ENCODE peak calls at places on chromosomes 5 and 9, in four cellular contexts. V is heart left ventricle, K is left lung, Y is GM12878. A is an unnamed sample.

GRCh38 chr9:135811796-135812195 is 95.5 kb downstream of the CAMSAP1 start:
- ATAC-seq in V (no peak), K (no peak), Y (no peak), A (no peak)

GRCh38 chr9:31821583-31821982 is 562.9 kb upstream of the ACO1 start:
- ATAC-seq in V (no peak), K (no peak), Y (no peak), A (no peak)

GRCh38 chr5:168042284-168043080 is 249.0 kb upstream of the WWC1 start:
- ATAC-seq in V (no peak), K (no peak), Y (no peak), A (no peak)

GRCh38 chr9:5442400-5443011 is 4.8 kb upstream of the PLGRKT start:
- ATAC-seq in V (no peak), K (peak; percentile 58), Y (no peak), A (no peak)

GRCh38 chr5:115815693-115816225 is 700 bp downstream of the CDO1 start:
- ATAC-seq in V (peak; percentile 42), K (peak; percentile 50), Y (peak; percentile 20), A (peak; percentile 32)

GRCh38 chr9:124757589-124757988 is 13.5 kb downstream of the NR6A1 start:
- ATAC-seq in V (no peak), K (peak; percentile 14), Y (no peak), A (no peak)

GRCh38 chr9:120490888-120491595 is 88.9 kb downstream of the CDK5RAP2 start:
- ATAC-seq in V (no peak), K (peak; percentile 86), Y (peak; percentile 78), A (peak; percentile 69)

GRCh38 chr5:92911851-92912250 is 669.2 kb downstream of the NR2F1-AS1 start:
- ATAC-seq in V (no peak), K (no peak), Y (no peak), A (no peak)

GRCh38 chr5:122141751-122142150 is 12.4 kb downstream of the ZNF474 start:
- ATAC-seq in V (no peak), K (no peak), Y (no peak), A (no peak)

GRCh38 chr9:122307036-122307435 is 42.4 kb downstream of the MRRF start:
- ATAC-seq in V (peak; percentile 71), K (peak; percentile 46), Y (no peak), A (peak; percentile 70)

GRCh38 chr5:537098-537497 is 12.8 kb upstream of the SLC9A3 start:
- ATAC-seq in V (no peak), K (no peak), Y (no peak), A (no peak)

GRCh38 chr5:34488984-34489383 is 167.1 kb upstream of the RAI14 start:
- ATAC-seq in V (no peak), K (no peak), Y (no peak), A (no peak)

GRCh38 chr5:97089149-97089801 is 53.1 kb downstream of the LIX1 start:
- ATAC-seq in V (no peak), K (no peak), Y (no peak), A (no peak)

GRCh38 chr5:159762921-159763320 is 153.4 kb upstream of the ADRA1B start:
- ATAC-seq in V (no peak), K (no peak), Y (no peak), A (no peak)

GRCh38 chr5:76099286-76099702 is 16.1 kb downstream of the SV2C start:
- ATAC-seq in V (no peak), K (no peak), Y (peak; percentile 93), A (no peak)

GRCh38 chr9:20511680-20512079 is 110.6 kb downstream of the MLLT3 start:
- ATAC-seq in V (no peak), K (no peak), Y (peak; percentile 29), A (no peak)

GRCh38 chr5:43017438-43017820 is 22.7 kb downstream of the ANXA2R start:
- ATAC-seq in V (peak; percentile 63), K (peak; percentile 50), Y (peak; percentile 48), A (peak; percentile 20)

GRCh38 chr5:91301459-91301858 is 81.7 kb downstream of the ARRDC3 start:
- ATAC-seq in V (peak; percentile 46), K (peak; percentile 27), Y (no peak), A (peak; percentile 45)

GRCh38 chr5:81638471-81638870 is 112.4 kb downstream of the SSBP2 start:
- ATAC-seq in V (no peak), K (no peak), Y (no peak), A (no peak)

GRCh38 chr5:176661676-176662075 is 14.4 kb downstream of the TSPAN17 start:
- ATAC-seq in V (no peak), K (no peak), Y (no peak), A (no peak)

GRCh38 chr5:176660860-176661641 is 13.8 kb downstream of the TSPAN17 start:
- ATAC-seq in V (peak; percentile 75), K (peak; percentile 85), Y (peak; percentile 89), A (peak; percentile 73)

GRCh38 chr5:176659440-176659839 is 12.2 kb downstream of the TSPAN17 start:
- ATAC-seq in V (no peak), K (no peak), Y (no peak), A (no peak)

GRCh38 chr5:176659860-176660461 is 12.7 kb downstream of the TSPAN17 start:
- ATAC-seq in V (no peak), K (no peak), Y (no peak), A (no peak)

DNA sequence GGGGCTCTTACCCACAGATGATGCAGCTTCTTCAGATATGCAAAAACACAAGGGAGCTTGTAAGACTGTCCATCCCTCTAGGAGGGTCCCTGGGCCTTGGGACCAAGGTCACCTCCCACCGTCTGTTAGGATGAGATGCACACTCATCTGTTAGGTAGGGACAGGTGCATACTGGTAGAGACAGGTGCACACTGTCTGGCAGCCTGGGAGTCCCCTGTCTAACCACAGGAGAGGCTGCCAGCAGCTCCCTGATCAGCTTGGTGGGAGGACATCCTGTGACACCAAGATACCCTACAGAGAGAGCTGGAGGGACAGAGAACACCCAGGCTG is 13.2 kb downstream of the TSPAN17 start:
- ATAC-seq in V (no peak), K (no peak), Y (peak; percentile 57), A (no peak)
- H3K4me1 ChIP-seq in V (peaks cover 31% of the 10 kb centered on the region), K (peaks cover 25% of the 10 kb centered on the region), Y (peaks cover 16% of the 10 kb centered on the region), A (no peaks in the 10 kb centered on the region)

GRCh38 chr5:147734839-147735238 is 47.7 kb downstream of the JAKMIP2 start:
- ATAC-seq in V (no peak), K (peak; percentile 62), Y (no peak), A (no peak)
- H3K4me1 ChIP-seq in V (no peaks in the 10 kb centered on the region), K (no peaks in the 10 kb centered on the region), Y (no peaks in the 10 kb centered on the region), A (no peaks in the 10 kb centered on the region)

GRCh38 chr5:7422262-7422661 is 26.3 kb downstream of the ADCY2 start:
- ATAC-seq in V (no peak), K (no peak), Y (no peak), A (no peak)

GRCh38 chr5:7422719-7423118 is 26.8 kb downstream of the ADCY2 start:
- ATAC-seq in V (no peak), K (no peak), Y (no peak), A (no peak)

GRCh38 chr5:7420506-7421280 is 24.8 kb downstream of the ADCY2 start:
- ATAC-seq in V (no peak), K (no peak), Y (no peak), A (no peak)

GRCh38 chr5:7426284-7426683 is 30.3 kb downstream of the ADCY2 start:
- ATAC-seq in V (no peak), K (no peak), Y (no peak), A (no peak)

GRCh38 chr5:7425830-7426229 is 29.9 kb downstream of the ADCY2 start:
- ATAC-seq in V (no peak), K (no peak), Y (no peak), A (no peak)
- H3K4me1 ChIP-seq in V (no peaks in the 10 kb centered on the region), K (no peaks in the 10 kb centered on the region), Y (no peaks in the 10 kb centered on the region), A (peaks cover 30% of the 10 kb centered on the region)

GRCh38 chr5:177455036-177455660 is 8.5 kb downstream of the PRR7 start:
- ATAC-seq in V (peak; percentile 49), K (peak; percentile 70), Y (peak; percentile 70), A (peak; percentile 43)
- H3K4me1 ChIP-seq in V (peaks cover 38% of the 10 kb centered on the region), K (peaks cover 46% of the 10 kb centered on the region), Y (peaks cover 11% of the 10 kb centered on the region), A (peaks cover 50% of the 10 kb centered on the region)

GRCh38 chr9:106085479-106085878 is 391.1 kb downstream of the TMEM38B start:
- ATAC-seq in V (no peak), K (no peak), Y (no peak), A (no peak)

DNA sequence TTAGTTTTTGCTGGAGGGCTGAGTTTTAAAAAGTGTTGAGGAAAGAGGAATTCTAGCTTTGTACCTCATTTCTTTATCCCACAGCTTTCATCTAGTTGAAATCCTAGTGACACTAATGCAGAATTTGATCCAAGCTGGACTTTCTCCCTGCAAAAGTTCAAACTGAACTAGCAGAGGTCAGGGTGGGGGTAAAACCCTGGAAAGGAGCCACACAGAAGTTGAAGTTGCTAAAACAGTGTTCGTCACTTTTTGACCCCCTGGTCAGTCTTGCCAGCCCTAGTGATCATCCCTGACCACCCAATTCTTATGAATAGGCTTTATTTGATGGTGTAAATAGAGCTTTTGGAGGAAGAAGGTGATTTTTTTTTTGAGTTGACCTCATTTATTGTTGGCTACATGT is 390.4 kb downstream of the TMEM38B start:
- ATAC-seq in V (no peak), K (no peak), Y (no peak), A (no peak)
- H3K4me1 ChIP-seq in V (no peaks in the 10 kb centered on the region), K (no peaks in the 10 kb centered on the region), Y (no peaks in the 10 kb centered on the region), A (no peaks in the 10 kb centered on the region)